ENCODE peak calls at places on chromosomes 7 and 10, in five cellular contexts. G, L, M, Y and O are unnamed samples.

GRCh38 chr7:29285451-29285807 is 90.9 kb downstream of the CHN2 start:
- DNase-seq in G (peak; percentile 20), L (peak; percentile 97), Y (peak; percentile 16), M (peak; percentile 98), O (no peak)

GRCh38 chr10:49599546-49599945 is 10.6 kb upstream of the SLC18A3 start:
- DNase-seq in G (no peak), Y (no peak), L (no peak), M (no peak), O (no peak)

GRCh38 chr10:94397549-94398370 is 4.6 kb upstream of the TBC1D12 start:
- DNase-seq in G (no peak), M (no peak), L (peak; percentile 93), Y (no peak), O (no peak)

GRCh38 chr10:72665925-72666324 is 26.0 kb upstream of the MCU start:
- DNase-seq in M (no peak), Y (no peak), G (no peak), L (peak; percentile 19), O (no peak)

GRCh38 chr10:23478570-23478969 is 39.7 kb downstream of the OTUD1 start:
- DNase-seq in Y (no peak), M (no peak), G (no peak), L (peak; percentile 7), O (no peak)

GRCh38 chr10:67666416-67667043 is 29.5 kb downstream of the CTNNA3 start:
- DNase-seq in G (no peak), Y (peak; percentile 23), M (peak; percentile 29), L (peak; percentile 69), O (no peak)

GRCh38 chr10:119468542-119469324 is 73.8 kb downstream of the RGS10 start:
- DNase-seq in M (no peak), Y (no peak), G (no peak), L (no peak), O (no peak)

GRCh38 chr7:129779602-129780256 is 168.2 kb downstream of the NRF1 start:
- DNase-seq in M (no peak), Y (no peak), L (peak; percentile 14), G (no peak), O (no peak)

GRCh38 chr10:43402880-43403452 is 6.0 kb downstream of the HNRNPF start:
- DNase-seq in G (no peak), M (no peak), Y (no peak), L (no peak), O (no peak)

GRCh38 chr10:47253651-47254375 is 46.2 kb upstream of the GDF10 start:
- DNase-seq in Y (no peak), L (peak; percentile 4), M (peak; percentile 91), G (no peak), O (no peak)

GRCh38 chr10:79273603-79274002 is 73.7 kb upstream of the PPIF start:
- DNase-seq in M (no peak), Y (no peak), G (no peak), L (no peak), O (no peak)

GRCh38 chr7:48109848-48110663 is 21.0 kb downstream of the UPP1 start:
- DNase-seq in G (peak; percentile 89), M (peak; percentile 38), Y (no peak), L (no peak), O (peak; percentile 90)

GRCh38 chr10:58326967-58327381 is 7.8 kb upstream of the UBE2D1 start:
- DNase-seq in M (peak; percentile 48), G (no peak), L (peak; percentile 7), Y (no peak), O (peak; percentile 76)

GRCh38 chr7:105806592-105807266 is 69.7 kb downstream of the ATXN7L1 start:
- DNase-seq in L (peak; percentile 85), G (peak; percentile 32), M (peak; percentile 63), Y (peak; percentile 46), O (peak; percentile 25)

GRCh38 chr10:12949248-12949647 is 52.3 kb downstream of the CCDC3 start:
- DNase-seq in M (no peak), Y (no peak), G (no peak), L (no peak), O (no peak)

GRCh38 chr7:15839415-15840100 is 153.1 kb upstream of the MEOX2 start:
- DNase-seq in Y (no peak), L (peak; percentile 75), M (peak; percentile 46), G (no peak), O (peak; percentile 34)

GRCh38 chr7:85475071-85475470 is 288.2 kb upstream of the SEMA3D start:
- DNase-seq in L (no peak), M (no peak), G (no peak), Y (no peak), O (no peak)